ENCODE peak calls at places on chromosomes 4 and X, in ten cellular contexts. A, S, F, Q, M, Y, I, T, E and X are unnamed samples. For H3K9me3, the result is how much of the 10 kb centered on the place peaks cover.

GRCh38 chr4:58127680-58128079 is 1017.5 kb upstream of the IGFBP7 start:
- DNase-seq in A (no peak), S (no peak), F (no peak), Q (no peak), M (no peak), Y (no peak), I (no peak), T (no peak), E (no peak), X (no peak)

GRCh38 chrX:33434256-33435092 is 223.1 kb upstream of the DMD start:
- DNase-seq in A (peak), S (no peak), F (peak), Q (peak), M (peak), Y (peak), I (peak), T (no peak), E (peak), X (peak)

GRCh38 chr4:140947507-140947906 is 185.8 kb downstream of the RNF150 start:
- DNase-seq in A (no peak), S (no peak), F (no peak), Q (no peak), M (peak), Y (no peak), I (no peak), T (no peak), E (no peak), X (no peak)

GRCh38 chr4:23889814-23890269 is at the start of gene PPARGC1A:
- DNase-seq in A (no peak), S (no peak), F (peak), Q (peak), M (peak), Y (peak), I (peak), T (peak), E (no peak), X (peak)

GRCh38 chr4:102598759-102599379 is 97.7 kb downstream of the NFKB1 start:
- DNase-seq in A (no peak), S (no peak), F (no peak), Q (no peak), M (no peak), Y (no peak), I (no peak), T (no peak), E (no peak), X (no peak)

GRCh38 chr4:23957465-23957864 is 67.6 kb upstream of the PPARGC1A start:
- DNase-seq in A (no peak), S (no peak), F (no peak), Q (no peak), M (no peak), Y (no peak), I (no peak), T (no peak), E (no peak), X (no peak)

GRCh38 chr4:3834921-3835521 is 68.8 kb downstream of the ADRA2C start:
- DNase-seq in A (no peak), S (no peak), F (no peak), Q (no peak), M (no peak), Y (no peak), I (peak), T (no peak), E (no peak), X (no peak)

GRCh38 chr4:146633471-146633800 is 5.3 kb upstream of the POU4F2 start:
- DNase-seq in A (no peak), S (no peak), F (no peak), Q (no peak), M (no peak), Y (no peak), I (peak), T (no peak), E (no peak), X (no peak)

GRCh38 chr4:75137302-75137701 is 204.4 kb downstream of the PARM1 start:
- DNase-seq in A (no peak), S (no peak), F (no peak), Q (no peak), M (no peak), Y (no peak), I (no peak), T (no peak), E (no peak), X (no peak)

GRCh38 chr4:131534944-131535640 is 1614.0 kb upstream of the PCDH10 start:
- DNase-seq in A (no peak), S (no peak), F (no peak), Q (no peak), M (no peak), Y (no peak), I (no peak), T (no peak), E (no peak), X (no peak)

GRCh38 chrX:24253030-24253429 is 60.8 kb downstream of the SUPT20HL2 start:
- DNase-seq in A (no peak), S (no peak), F (peak), Q (no peak), M (no peak), Y (no peak), I (no peak), T (no peak), E (no peak), X (no peak)

GRCh38 chr4:85402371-85402770 is 72.6 kb upstream of the ARHGAP24 start:
- DNase-seq in A (no peak), S (no peak), F (no peak), Q (no peak), M (peak), Y (no peak), I (no peak), T (no peak), E (no peak), X (no peak)

GRCh38 chr4:156889616-156890594 is 81.7 kb downstream of the PDGFC start:
- DNase-seq in A (no peak), S (no peak), F (peak), Q (no peak), M (peak), Y (no peak), I (no peak), T (peak), E (peak), X (no peak)

GRCh38 chr4:3421470-3421869 is 20.3 kb upstream of the HGFAC start:
- DNase-seq in A (no peak), S (peak), F (no peak), Q (no peak), M (no peak), Y (peak), I (peak), T (no peak), E (no peak), X (no peak)

GRCh38 chr4:71663780-71664179 is 120.1 kb downstream of the GC start:
- DNase-seq in A (no peak), S (no peak), F (no peak), Q (no peak), M (no peak), Y (no peak), I (no peak), T (no peak), E (no peak), X (no peak)

GRCh38 chr4:150082241-150082640 is 4.0 kb downstream of the DCLK2 start:
- DNase-seq in A (no peak), S (no peak), F (no peak), Q (no peak), M (no peak), Y (no peak), I (no peak), T (no peak), E (no peak), X (no peak)

GRCh38 chr4:153062652-153063168 is 126.6 kb downstream of the FHDC1 start:
- DNase-seq in A (no peak), S (no peak), F (no peak), Q (no peak), M (peak), Y (no peak), I (no peak), T (no peak), E (no peak), X (no peak)

GRCh38 chrX:70254063-70254400 is 6.0 kb downstream of the P2RY4 start:
- DNase-seq in A (no peak), S (no peak), F (no peak), Q (no peak), M (no peak), Y (no peak), I (no peak), T (no peak), E (no peak), X (no peak)
- TF ChIP-seq CTCF in A (no peak), S (no peak), F (no peak), Q (no peak), M (no peak), Y (no peak), I (no peak), T (no peak), E (no peak), X (no peak)

GRCh38 chrX:55716937-55717336 is 612 bp upstream of the RRAGB start:
- DNase-seq in A (no peak), S (no peak), F (no peak), Q (no peak), M (no peak), Y (no peak), I (no peak), T (no peak), E (no peak), X (no peak)

GRCh38 chrX:55713635-55714034 is 3.9 kb upstream of the RRAGB start:
- DNase-seq in A (no peak), S (no peak), F (no peak), Q (no peak), M (no peak), Y (no peak), I (no peak), T (no peak), E (no peak), X (no peak)

GRCh38 chrX:55714111-55714510 is 3.4 kb upstream of the RRAGB start:
- DNase-seq in A (no peak), S (no peak), F (no peak), Q (no peak), M (no peak), Y (no peak), I (no peak), T (no peak), E (no peak), X (no peak)

GRCh38 chrX:55715847-55716246 is 1.7 kb upstream of the RRAGB start:
- DNase-seq in A (no peak), S (peak), F (no peak), Q (no peak), M (no peak), Y (no peak), I (peak), T (no peak), E (no peak), X (no peak)

GRCh38 chrX:55717521-55718497 is at the start of gene RRAGB:
- DNase-seq in A (peak), S (peak), F (peak), Q (peak), M (peak), Y (peak), I (peak), T (peak), E (peak), X (peak)
- H3K4me3 ChIP-seq in A (peak), S (peak), F (peak), Q (peak), M (peak), Y (peak), I (peak), T (peak), E (peak), X (peak)

DNA sequence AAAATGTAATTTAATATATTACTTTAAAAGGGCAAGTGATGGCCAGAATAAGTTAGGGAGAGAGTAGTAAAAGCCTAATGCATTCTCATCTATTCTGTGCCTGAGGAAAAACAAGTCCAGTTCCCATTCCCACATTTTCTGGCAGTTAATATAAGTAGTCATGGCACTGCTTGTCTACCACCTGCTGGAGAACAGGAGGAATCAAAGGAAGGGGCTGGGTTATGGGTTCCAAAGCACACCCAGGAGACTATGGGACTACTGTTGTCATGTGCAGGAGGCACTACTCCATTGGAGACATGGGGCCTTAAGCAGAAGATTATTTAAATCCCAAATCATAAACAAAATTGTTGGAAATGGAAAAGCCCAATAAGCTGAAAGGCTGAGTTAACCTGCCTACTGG is 2618.6 kb downstream of the ARAP2 start:
- DNase-seq in A (no peak), S (no peak), F (no peak), Q (no peak), M (no peak), Y (peak), I (peak), T (no peak), E (no peak), X (no peak)
- H3K9me3 ChIP-seq in A (under half), S (under half), F (under half), Q (under half), M (under half), Y (under half), I (under half), T (under half), E (under half), X (under half)

DNA sequence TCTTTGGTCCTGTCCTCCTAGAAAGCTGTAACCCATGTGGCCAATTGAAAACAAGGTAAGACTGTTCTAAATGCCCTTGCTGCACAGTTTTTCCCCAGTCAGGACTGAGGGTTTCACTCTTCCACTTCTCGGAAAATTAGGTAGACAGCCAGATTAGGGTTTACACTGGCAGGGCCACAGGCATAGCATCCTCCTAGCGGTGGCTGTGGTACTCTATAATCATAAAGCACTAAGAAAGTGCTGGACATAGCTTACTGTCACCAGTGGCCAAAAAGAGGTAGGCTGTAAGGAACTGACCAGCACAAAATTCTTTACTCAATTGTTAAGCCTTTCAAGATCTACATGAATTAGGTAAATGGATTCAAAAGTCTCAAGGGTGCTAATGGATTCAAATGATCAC is 11.6 kb upstream of the USP46 start:
- DNase-seq in A (no peak), S (no peak), F (no peak), Q (no peak), M (no peak), Y (no peak), I (no peak), T (no peak), E (no peak), X (no peak)
- TF ChIP-seq CTCF in A (peak), S (no peak), F (no peak), Q (no peak), M (no peak), Y (no peak), I (peak), T (no peak), E (no peak), X (no peak)

DNA sequence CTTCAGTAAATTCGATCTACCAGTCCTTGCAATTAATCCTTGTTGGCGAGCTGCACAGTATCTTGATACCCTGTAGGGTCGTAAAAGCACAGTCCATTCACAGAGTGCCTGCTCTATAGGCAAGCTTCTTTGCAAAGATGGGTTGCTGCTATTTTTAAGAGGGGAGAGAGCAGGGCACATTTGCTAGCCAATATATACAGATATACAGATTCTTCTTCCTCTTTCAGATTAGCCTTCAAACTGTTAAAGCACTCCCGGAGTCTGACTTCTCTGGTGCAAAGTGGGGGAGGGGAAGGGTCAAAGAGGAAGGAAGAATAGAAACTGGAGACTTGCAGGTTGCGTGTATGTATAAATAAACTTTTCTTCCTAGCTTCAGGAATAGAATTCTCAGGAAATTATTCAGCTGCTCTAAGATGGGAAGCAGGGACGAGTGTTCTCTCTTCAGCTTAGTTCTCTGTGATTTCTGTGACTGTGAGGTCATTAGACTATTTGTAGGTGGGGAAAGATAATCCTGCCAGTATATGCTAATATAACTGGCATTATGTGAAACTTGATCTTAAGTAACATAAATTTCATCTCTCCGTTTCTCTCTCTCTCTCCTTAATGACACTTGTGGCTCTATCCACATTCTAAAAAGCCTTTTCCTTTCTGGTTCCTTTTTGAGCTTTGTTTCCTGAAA is at the start of gene CYSLTR1:
- DNase-seq in A (no peak), S (no peak), F (peak), Q (no peak), M (no peak), Y (peak), I (no peak), T (no peak), E (no peak), X (no peak)
- H3K4me3 ChIP-seq in A (peak), S (peak), F (peak), Q (peak), M (no peak), Y (no peak), I (no peak), T (peak), E (no peak), X (no peak)

GRCh38 chrX:67583171-67583570 is 39.4 kb downstream of the AR start:
- DNase-seq in A (no peak), S (no peak), F (no peak), Q (no peak), M (no peak), Y (no peak), I (no peak), T (no peak), E (no peak), X (no peak)
- H3K9me3 ChIP-seq in A (under half), S (under half), F (under half), Q (under half), M (under half), Y (under half), I (under half), T (under half), E (under half), X (under half)

GRCh38 chr4:7068883-7069282 is 1.0 kb upstream of the GRPEL1 start:
- DNase-seq in A (no peak), S (peak), F (no peak), Q (no peak), M (no peak), Y (peak), I (peak), T (no peak), E (no peak), X (peak)
- TF ChIP-seq CTCF in A (no peak), S (no peak), F (no peak), Q (no peak), M (no peak), Y (no peak), I (no peak), T (no peak), E (no peak), X (no peak)